ENCODE peak calls at places on chromosomes 5 and 9, in seven cellular contexts. X, U, T, F, M, J and D are unnamed samples.

GRCh38 chr5:55897905-55898304 is 46.7 kb downstream of the IL31RA start:
- DNase-seq in X (peak; percentile 48), U (no peak), T (peak; percentile 85), F (no peak), M (peak; percentile 73), J (no peak), D (peak; percentile 65)

GRCh38 chr5:14483504-14484157 is 98.0 kb upstream of the OTULINL start:
- DNase-seq in X (no peak), U (no peak), T (no peak), F (no peak), M (no peak), J (no peak), D (no peak)

GRCh38 chr5:154686490-154686889 is 68.7 kb upstream of the LARP1 start:
- DNase-seq in X (no peak), U (no peak), T (no peak), F (no peak), M (no peak), J (no peak), D (no peak)

GRCh38 chr9:132078369-132079356 is 1.0 kb downstream of the MED27 start:
- DNase-seq in X (peak; percentile 40), U (no peak), T (peak; percentile 74), F (peak; percentile 39), M (peak; percentile 46), J (no peak), D (no peak)

GRCh38 chr5:1292139-1292538 is 2.7 kb downstream of the TERT start:
- DNase-seq in X (no peak), U (no peak), T (no peak), F (no peak), M (no peak), J (no peak), D (no peak)

GRCh38 chr9:93992830-93993229 is 37.7 kb upstream of the BARX1 start:
- DNase-seq in X (no peak), U (no peak), T (no peak), F (no peak), M (no peak), J (no peak), D (no peak)

GRCh38 chr9:105114956-105115728 is 129.3 kb upstream of the SLC44A1 start:
- DNase-seq in X (no peak), U (no peak), T (no peak), F (peak; percentile 40), M (peak; percentile 31), J (no peak), D (peak; percentile 76)

GRCh38 chr5:135034186-135034962 is at the start of gene PITX1:
- DNase-seq in X (peak; percentile 90), U (no peak), T (no peak), F (peak; percentile 65), M (peak; percentile 66), J (no peak), D (peak; percentile 91)

GRCh38 chr5:150291388-150292385 is 2.1 kb upstream of the CAMK2A start:
- DNase-seq in X (no peak), U (no peak), T (peak; percentile 20), F (no peak), M (no peak), J (no peak), D (no peak)

GRCh38 chr9:107733530-107733907 is 243.9 kb upstream of the KLF4 start:
- DNase-seq in X (no peak), U (peak; percentile 46), T (no peak), F (no peak), M (peak; percentile 71), J (no peak), D (peak; percentile 89)

GRCh38 chr5:33309076-33309475 is 131.7 kb upstream of the TARS1 start:
- DNase-seq in X (no peak), U (no peak), T (no peak), F (no peak), M (no peak), J (no peak), D (no peak)

GRCh38 chr5:168315991-168316578 is 24.6 kb downstream of the WWC1 start:
- DNase-seq in X (peak; percentile 63), U (no peak), T (no peak), F (peak; percentile 59), M (no peak), J (no peak), D (peak; percentile 11)

GRCh38 chr5:41097642-41098041 is 26.5 kb upstream of the MROH2B start:
- DNase-seq in X (peak; percentile 82), U (no peak), T (no peak), F (no peak), M (no peak), J (no peak), D (no peak)

GRCh38 chr5:77235881-77236560 is 25.5 kb downstream of the PDE8B start:
- DNase-seq in X (no peak), U (no peak), T (no peak), F (no peak), M (no peak), J (no peak), D (no peak)

GRCh38 chr9:115939065-115939765 is 214.4 kb upstream of the PAPPA start:
- DNase-seq in X (peak; percentile 90), U (no peak), T (peak; percentile 59), F (peak; percentile 62), M (no peak), J (no peak), D (no peak)

GRCh38 chr5:96433066-96433447 is at the start of gene PCSK1:
- DNase-seq in X (no peak), U (no peak), T (no peak), F (no peak), M (no peak), J (no peak), D (no peak)

GRCh38 chr5:96692436-96692835 is 30.3 kb downstream of the CAST start:
- DNase-seq in X (peak; percentile 86), U (no peak), T (peak; percentile 22), F (no peak), M (no peak), J (no peak), D (no peak)

GRCh38 chr9:437066-438015 is 222.7 kb downstream of the DOCK8 start:
- DNase-seq in X (peak; percentile 66), U (no peak), T (peak; percentile 57), F (no peak), M (no peak), J (no peak), D (no peak)

GRCh38 chr5:169805527-169805934 is 168.5 kb downstream of the DOCK2 start:
- DNase-seq in X (no peak), U (no peak), T (no peak), F (no peak), M (no peak), J (peak; percentile 79), D (no peak)

GRCh38 chr9:22210262-22210661 is 201.2 kb upstream of the CDKN2B start:
- DNase-seq in X (peak; percentile 73), U (no peak), T (no peak), F (peak; percentile 81), M (no peak), J (no peak), D (no peak)

GRCh38 chr9:34684145-34684544 is 6.9 kb downstream of the CCL19 start:
- DNase-seq in X (no peak), U (no peak), T (no peak), F (no peak), M (no peak), J (no peak), D (no peak)

GRCh38 chr5:123505633-123506032 is 6.3 kb upstream of the CSNK1G3 start:
- DNase-seq in X (no peak), U (no peak), T (no peak), F (no peak), M (no peak), J (no peak), D (no peak)

GRCh38 chr5:42772265-42772993 is 15.8 kb downstream of the CCDC152 start:
- DNase-seq in X (peak; percentile 32), U (no peak), T (no peak), F (peak; percentile 91), M (no peak), J (no peak), D (no peak)

GRCh38 chr5:77167695-77168111 is 42.8 kb upstream of the PDE8B start:
- DNase-seq in X (peak; percentile 29), U (no peak), T (peak; percentile 89), F (peak; percentile 74), M (peak; percentile 15), J (no peak), D (no peak)

GRCh38 chr9:100715100-100715379 is 137.2 kb downstream of the CAVIN4 start:
- DNase-seq in X (no peak), U (no peak), T (no peak), F (no peak), M (no peak), J (no peak), D (no peak)

GRCh38 chr5:2989517-2989916 is 238.0 kb upstream of the IRX2 start:
- DNase-seq in X (no peak), U (no peak), T (no peak), F (no peak), M (no peak), J (no peak), D (no peak)

GRCh38 chr5:152884006-152884405 is 478.9 kb upstream of the NMUR2 start:
- DNase-seq in X (no peak), U (no peak), T (no peak), F (no peak), M (no peak), J (no peak), D (no peak)
- TF ChIP-seq CTCF in X (no peak), U (no peak), T (no peak), F (no peak), M (no peak), J (no peak), D (no peak)

DNA sequence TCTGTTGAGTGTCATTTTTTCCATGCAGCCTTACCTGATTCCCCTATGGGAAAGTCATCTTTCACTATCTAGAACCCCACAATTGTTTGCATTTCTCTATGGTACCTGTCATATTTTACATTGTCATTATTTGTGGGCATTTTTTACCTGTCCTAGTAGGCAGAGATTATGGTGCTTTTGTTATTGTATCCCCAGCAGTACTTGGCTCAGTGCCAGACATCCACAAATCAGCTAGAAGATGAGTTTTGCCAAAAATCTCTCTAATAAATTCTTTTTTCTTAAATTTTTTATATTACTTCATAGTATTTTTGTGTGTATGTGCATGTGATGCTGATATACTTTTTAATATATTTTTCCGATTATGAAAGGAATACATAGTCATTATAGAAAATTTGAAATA is 13.2 kb downstream of the GARNL3 start:
- DNase-seq in X (no peak), U (no peak), T (no peak), F (no peak), M (no peak), J (no peak), D (no peak)
- TF ChIP-seq CTCF in X (no peak), U (no peak), T (no peak), F (no peak), M (no peak), J (no peak), D (no peak)

GRCh38 chr9:87824216-87824875 is 58.3 kb upstream of the SPATA31E1 start:
- DNase-seq in X (no peak), U (no peak), T (no peak), F (no peak), M (no peak), J (no peak), D (no peak)
- TF ChIP-seq CTCF in X (no peak), U (no peak), T (no peak), F (no peak), M (no peak), J (no peak), D (no peak)

DNA sequence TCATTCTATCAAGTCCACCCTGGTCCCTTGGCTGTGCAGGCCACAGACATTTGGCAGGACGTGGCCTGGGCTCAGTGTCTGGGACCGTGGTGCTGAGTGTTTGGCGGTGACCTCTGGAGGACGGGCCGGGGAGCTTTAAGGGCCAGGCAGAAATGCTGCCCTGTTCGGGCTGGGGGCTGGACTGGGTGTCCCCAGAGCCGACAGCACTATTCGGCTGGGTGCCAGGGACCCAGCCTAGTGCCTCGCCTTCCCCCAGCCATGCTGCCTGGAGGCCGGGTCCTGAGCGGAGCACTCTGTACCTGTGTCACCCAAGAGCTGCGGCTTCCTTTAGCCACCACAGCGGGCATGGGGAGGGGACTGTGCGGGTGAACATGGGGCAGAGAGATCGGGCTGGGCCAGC is 40.4 kb downstream of the COL5A1 start:
- DNase-seq in X (no peak), U (no peak), T (no peak), F (no peak), M (no peak), J (no peak), D (no peak)
- TF ChIP-seq CTCF in X (no peak), U (no peak), T (no peak), F (no peak), M (no peak), J (no peak), D (no peak)